ENCODE peak calls at places on chromosomes 1 and 21, in four cellular contexts. S, O, J and Q are unnamed samples. For H3K27me3, the result is how much of the 10 kb centered on the place peaks cover.

GRCh38 chr1:55582078-55582477 is 366.9 kb upstream of the USP24 start:
- DNase-seq in S (no peak), O (no peak), J (no peak), Q (no peak)

GRCh38 chr1:224617410-224618361 is 1.6 kb downstream of the CNIH3 start:
- DNase-seq in S (no peak), O (no peak), J (peak), Q (no peak)

GRCh38 chr1:29698033-29698432 is 461.7 kb downstream of the PTPRU start:
- DNase-seq in S (no peak), O (no peak), J (peak), Q (no peak)

GRCh38 chr1:228781161-228781771 is 46.0 kb downstream of the RHOU start:
- DNase-seq in S (no peak), O (no peak), J (no peak), Q (no peak)

GRCh38 chr1:78834201-78834741 is 172.3 kb downstream of the ADGRL4 start:
- DNase-seq in S (no peak), O (no peak), J (peak), Q (no peak)

GRCh38 chr1:15714438-15715136 is 21.5 kb upstream of the SLC25A34 start:
- DNase-seq in S (no peak), O (no peak), J (peak), Q (peak)

GRCh38 chr1:50424045-50424939 is 1.0 kb upstream of the DMRTA2 start:
- DNase-seq in S (no peak), O (no peak), J (no peak), Q (no peak)

GRCh38 chr21:42918291-42918690 is 7.1 kb downstream of the ERVH48-1 start:
- DNase-seq in S (no peak), O (no peak), J (no peak), Q (no peak)

GRCh38 chr1:2528966-2529750 is 905 bp downstream of the HES5 start:
- DNase-seq in S (peak), O (peak), J (no peak), Q (peak)

GRCh38 chr1:192958871-192959270 is 100.3 kb downstream of the UCHL5 start:
- DNase-seq in S (no peak), O (no peak), J (peak), Q (no peak)

GRCh38 chr1:110460253-110461220 is 9.6 kb downstream of the PROK1 start:
- DNase-seq in S (peak), O (peak), J (peak), Q (no peak)

GRCh38 chr1:100077525-100077924 is 55.2 kb downstream of the SASS6 start:
- DNase-seq in S (no peak), O (no peak), J (peak), Q (no peak)

GRCh38 chr1:247193958-247194357 is 22.1 kb upstream of the ZNF124 start:
- DNase-seq in S (no peak), O (no peak), J (no peak), Q (no peak)

GRCh38 chr1:156684227-156684782 is 7.1 kb upstream of the NES start:
- DNase-seq in S (no peak), O (no peak), J (peak), Q (no peak)
- H3K27ac ChIP-seq in S (no peak), O (no peak), J (no peak), Q (no peak)

GRCh38 chr1:38361566-38361965 is 315.0 kb upstream of the POU3F1 start:
- DNase-seq in S (no peak), O (no peak), J (no peak), Q (no peak)
- H3K27me3 ChIP-seq in S (under half), O (under half), J (under half), Q (under half)

GRCh38 chr1:63116016-63116415 is 206.4 kb upstream of the FOXD3 start:
- DNase-seq in S (no peak), O (no peak), J (no peak), Q (no peak)
- H3K27ac ChIP-seq in S (no peak), O (no peak), J (no peak), Q (no peak)

DNA sequence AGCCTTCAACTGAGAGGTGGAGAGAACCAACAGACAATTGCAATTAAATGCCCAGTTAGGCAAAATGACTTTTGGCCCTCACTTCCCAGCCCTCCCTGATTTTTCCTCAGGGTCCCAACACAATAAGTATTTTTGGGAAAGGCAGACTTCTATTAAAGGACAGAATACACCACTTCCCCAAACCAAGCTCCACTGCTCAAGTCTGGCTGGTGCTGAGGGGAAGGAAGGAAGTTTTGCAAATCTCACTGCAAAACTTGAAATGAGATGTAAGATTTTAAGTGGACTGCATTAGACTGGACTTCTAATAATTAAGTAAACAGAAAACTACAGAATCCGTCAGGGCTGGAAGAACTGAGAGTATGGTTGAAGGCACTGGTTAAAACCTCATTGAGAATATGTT is 32.2 kb upstream of the CD1D start:
- DNase-seq in S (no peak), O (no peak), J (no peak), Q (no peak)
- H3K27me3 ChIP-seq in S (under half), O (under half), J (under half), Q (under half)

DNA sequence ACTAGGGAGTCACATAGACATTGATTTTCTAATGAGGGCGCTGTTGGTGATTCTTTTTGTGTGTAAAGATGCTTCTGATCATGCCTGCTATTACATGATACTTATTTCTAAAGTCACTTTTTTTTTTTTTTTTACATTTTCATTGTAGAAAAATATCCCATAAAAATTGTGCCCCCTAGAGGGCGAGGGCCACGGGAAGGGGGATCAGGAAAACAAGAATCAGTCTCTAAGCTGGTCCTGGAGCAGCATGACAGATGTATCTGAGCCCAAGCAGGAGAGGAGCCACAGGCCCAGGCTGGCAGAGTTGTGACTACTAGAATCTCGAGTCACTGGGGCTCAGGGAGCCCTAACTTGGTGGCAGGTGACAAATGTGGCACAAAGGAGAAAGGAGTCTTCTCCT is 28.1 kb downstream of the ZSCAN20 start:
- DNase-seq in S (no peak), O (no peak), J (no peak), Q (no peak)
- H3K27ac ChIP-seq in S (no peak), O (no peak), J (no peak), Q (no peak)

GRCh38 chr1:212700597-212700891 is 904 bp upstream of the BATF3 start:
- DNase-seq in S (peak), O (no peak), J (no peak), Q (no peak)

GRCh38 chr1:212702672-212703071 is 3.0 kb upstream of the BATF3 start:
- DNase-seq in S (no peak), O (no peak), J (no peak), Q (no peak)

GRCh38 chr1:212699839-212700596 is at the start of gene BATF3:
- DNase-seq in S (peak), O (peak), J (peak), Q (peak)

GRCh38 chr1:212700892-212701819 is 1.5 kb upstream of the BATF3 start:
- DNase-seq in S (peak), O (peak), J (peak), Q (peak)

GRCh38 chr1:212701910-212702309 is 2.3 kb upstream of the BATF3 start:
- DNase-seq in S (no peak), O (no peak), J (no peak), Q (no peak)
- H3K27me3 ChIP-seq in S (under half), O (under half), J (under half), Q (under half)

GRCh38 chr1:43799656-43800629 is 92.6 kb downstream of the ST3GAL3 start:
- DNase-seq in S (no peak), O (no peak), J (peak), Q (no peak)
- H3K27ac ChIP-seq in S (no peak), O (no peak), J (peak), Q (no peak)

GRCh38 chr1:9821710-9822109 is 2.1 kb downstream of the CLSTN1 start:
- DNase-seq in S (no peak), O (no peak), J (no peak), Q (no peak)
- H3K27me3 ChIP-seq in S (under half), O (under half), J (under half), Q (under half)

GRCh38 chr1:27869719-27870085 is 2.6 kb upstream of the THEMIS2 start:
- DNase-seq in S (no peak), O (no peak), J (no peak), Q (no peak)

GRCh38 chr1:27872059-27872801 is at the start of gene THEMIS2:
- DNase-seq in S (peak), O (peak), J (peak), Q (peak)

GRCh38 chr1:27876341-27877114 is 4.2 kb downstream of the THEMIS2 start:
- DNase-seq in S (no peak), O (no peak), J (no peak), Q (no peak)

GRCh38 chr1:27873671-27874384 is 1.5 kb downstream of the THEMIS2 start:
- DNase-seq in S (no peak), O (no peak), J (no peak), Q (no peak)

GRCh38 chr1:27872802-27873665 is 690 bp downstream of the THEMIS2 start:
- DNase-seq in S (no peak), O (no peak), J (peak), Q (no peak)
- H3K27ac ChIP-seq in S (peak), O (peak), J (peak), Q (peak)